ENCODE peak calls at places on chromosome 3, in five cellular contexts. G is SK-N-SH, C is K562, O is H1, R is GM12878. A is an unnamed sample.

GRCh38 chr3:37935756-37936666 is 54.6 kb upstream of the VILL start:
- DNase-seq in G (no peak), R (no peak), O (peak; percentile 23), C (no peak), A (no peak)

GRCh38 chr3:182349051-182349450 is 444.3 kb upstream of the ATP11B start:
- DNase-seq in G (no peak), O (no peak), C (no peak), R (no peak), A (no peak)

GRCh38 chr3:160641675-160642330 is 35.2 kb upstream of the ARL14 start:
- DNase-seq in G (no peak), O (no peak), C (no peak), R (no peak), A (no peak)

GRCh38 chr3:72278349-72279067 is 493.6 kb upstream of the PROK2 start:
- DNase-seq in O (no peak), G (no peak), C (no peak), R (no peak), A (no peak)

GRCh38 chr3:107441617-107442016 is 64.4 kb downstream of the CCDC54 start:
- DNase-seq in R (no peak), O (no peak), G (no peak), C (peak; percentile 22), A (no peak)

GRCh38 chr3:143089965-143090364 is 29.6 kb upstream of the CHST2 start:
- DNase-seq in O (no peak), C (no peak), R (no peak), G (no peak), A (no peak)

GRCh38 chr3:113051827-113052226 is 61.0 kb downstream of the GTPBP8 start:
- DNase-seq in G (no peak), R (no peak), O (no peak), C (no peak), A (no peak)

GRCh38 chr3:194218646-194219453 is 82.9 kb downstream of the HES1 start:
- DNase-seq in G (no peak), R (no peak), O (no peak), C (no peak), A (no peak)

GRCh38 chr3:52483577-52484495 is 11.3 kb upstream of the STAB1 start:
- DNase-seq in C (no peak), O (no peak), G (no peak), R (no peak), A (no peak)

GRCh38 chr3:23710555-23710954 is 95.2 kb upstream of the UBE2E1 start:
- DNase-seq in R (no peak), O (no peak), C (no peak), G (no peak), A (no peak)

GRCh38 chr3:42127226-42127625 is 36.1 kb downstream of the TRAK1 start:
- DNase-seq in O (no peak), R (no peak), G (no peak), C (no peak), A (no peak)

GRCh38 chr3:42123012-42123581 is 31.9 kb downstream of the TRAK1 start:
- DNase-seq in O (no peak), R (peak; percentile 69), C (no peak), G (no peak), A (no peak)

GRCh38 chr3:42122261-42123011 is 31.3 kb downstream of the TRAK1 start:
- DNase-seq in G (no peak), O (no peak), R (peak; percentile 58), C (no peak), A (no peak)

GRCh38 chr3:42120866-42121265 is 29.7 kb downstream of the TRAK1 start:
- DNase-seq in O (no peak), R (no peak), G (no peak), C (no peak), A (no peak)

DNA sequence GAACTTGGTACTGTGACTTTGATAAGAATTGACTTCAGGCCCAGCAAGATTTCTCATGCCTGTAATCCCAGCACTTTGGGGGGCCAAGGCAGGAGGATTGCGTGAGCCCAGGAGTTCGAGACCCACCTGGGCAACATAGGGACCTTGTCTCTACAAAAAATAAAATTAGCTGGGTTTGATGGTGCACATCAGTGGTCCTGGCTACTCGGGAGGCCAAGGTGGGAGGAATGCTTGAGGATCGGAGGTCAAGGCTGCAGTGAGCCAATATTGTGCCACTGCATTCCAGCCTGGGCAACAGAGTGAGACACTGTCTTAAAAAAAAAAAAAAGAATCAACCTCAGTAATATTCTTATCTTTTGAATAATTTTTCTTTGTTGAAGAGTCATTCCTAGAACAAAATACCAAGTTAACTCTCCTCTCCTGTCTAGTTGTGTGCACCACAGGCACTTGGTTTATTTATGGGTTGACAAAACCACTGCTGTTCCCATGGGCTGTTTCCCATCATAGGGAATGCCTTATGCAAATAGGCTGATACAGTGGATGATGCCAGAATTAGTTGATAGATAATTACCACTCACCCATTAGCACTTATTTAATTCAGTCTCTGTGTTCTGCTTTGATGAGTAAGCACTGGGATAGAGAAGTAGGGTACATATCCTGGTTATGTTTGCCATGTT is 32.8 kb downstream of the TRAK1 start:
- DNase-seq in R (no peak), C (no peak), G (no peak), O (no peak), A (no peak)
- H3K27ac ChIP-seq in R (peak overlapping the region; percentile 91), C (no peak overlapping the region), G (no peak overlapping the region), O (no peak overlapping the region), A (no peak overlapping the region)

GRCh38 chr3:75325716-75326115 is 338.4 kb upstream of the FRG2C start:
- DNase-seq in O (no peak), R (no peak), G (no peak), C (no peak), A (no peak)

GRCh38 chr3:75327453-75327852 is 336.7 kb upstream of the FRG2C start:
- DNase-seq in O (no peak), C (no peak), R (no peak), G (no peak), A (no peak)

GRCh38 chr3:75332784-75333183 is 331.3 kb upstream of the FRG2C start:
- DNase-seq in O (no peak), R (no peak), G (no peak), C (no peak), A (no peak)

GRCh38 chr3:75334299-75334698 is 329.8 kb upstream of the FRG2C start:
- DNase-seq in R (no peak), C (no peak), O (no peak), G (no peak), A (no peak)

GRCh38 chr3:75329713-75330112 is 334.4 kb upstream of the FRG2C start:
- DNase-seq in C (no peak), G (peak; percentile 77), R (no peak), O (no peak), A (no peak)
- TF ChIP-seq SIN3A in C (no peak), G (no peak), R (no peak), O (no peak), A (no peak)

DNA sequence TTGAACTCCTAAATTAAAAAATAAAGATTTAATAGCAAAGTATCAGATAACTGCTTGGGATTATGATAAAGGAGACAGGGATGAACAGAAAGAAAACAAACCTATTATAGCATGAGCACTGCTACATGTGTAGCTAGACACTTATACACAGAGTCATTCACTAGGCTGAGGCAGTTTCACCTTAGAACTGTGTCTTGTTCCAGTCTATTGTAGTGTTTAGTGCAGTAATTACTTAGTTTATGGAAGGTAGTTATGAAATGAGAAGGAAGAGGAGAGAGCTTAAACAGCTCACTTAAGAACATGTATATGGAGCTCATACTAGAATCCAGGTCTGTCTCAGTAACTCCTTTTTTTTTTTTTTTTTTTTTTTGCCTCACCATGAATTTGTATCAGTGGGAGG is 441.4 kb downstream of the PDCD6IP start:
- DNase-seq in G (no peak), R (no peak), C (no peak), O (no peak), A (no peak)
- H3K27ac ChIP-seq in G (no peak overlapping the region), R (no peak overlapping the region), C (no peak overlapping the region), O (no peak overlapping the region), A (no peak overlapping the region)

DNA sequence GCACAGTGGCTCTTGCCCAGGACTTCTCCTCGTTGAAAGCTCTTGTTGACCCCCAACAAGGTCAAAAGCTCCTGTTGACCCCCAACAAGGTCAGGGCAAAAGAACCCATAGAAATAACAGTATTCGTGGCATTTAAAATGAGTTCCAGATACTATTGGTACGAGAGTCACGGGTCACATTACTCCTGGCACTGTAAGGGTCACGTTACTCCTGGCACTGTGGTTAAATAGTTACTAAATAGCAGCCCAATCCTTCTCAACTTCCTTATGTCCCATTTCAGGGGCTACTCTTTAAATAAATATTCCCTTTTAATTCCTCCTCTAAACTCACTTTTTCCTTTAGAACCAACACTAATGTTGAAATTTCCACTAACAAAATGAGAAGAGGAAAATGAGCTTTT is 18.2 kb upstream of the ADCY5 start:
- DNase-seq in R (no peak), G (no peak), O (no peak), C (no peak), A (no peak)
- TF ChIP-seq SIN3A in R (no peak), G (no peak), O (no peak), C (no peak), A (no peak)

GRCh38 chr3:197540961-197541377 is 14.8 kb downstream of the BDH1 start:
- DNase-seq in G (no peak), O (no peak), C (no peak), R (no peak), A (no peak)

GRCh38 chr3:197542741-197543454 is 12.9 kb downstream of the BDH1 start:
- DNase-seq in R (no peak), C (no peak), O (no peak), G (no peak), A (no peak)

GRCh38 chr3:197534348-197534725 is 21.4 kb downstream of the BDH1 start:
- DNase-seq in R (no peak), O (no peak), C (no peak), G (no peak), A (no peak)

GRCh38 chr3:197541756-197542539 is 13.8 kb downstream of the BDH1 start:
- DNase-seq in C (peak; percentile 92), O (no peak), R (no peak), G (peak; percentile 92), A (no peak)

GRCh38 chr3:197539651-197540051 is 16.1 kb downstream of the BDH1 start:
- DNase-seq in C (no peak), O (no peak), G (no peak), R (no peak), A (no peak)
- H3K27ac ChIP-seq in C (no peak overlapping the region), O (no peak overlapping the region), G (no peak overlapping the region), R (no peak overlapping the region), A (no peak overlapping the region)

DNA sequence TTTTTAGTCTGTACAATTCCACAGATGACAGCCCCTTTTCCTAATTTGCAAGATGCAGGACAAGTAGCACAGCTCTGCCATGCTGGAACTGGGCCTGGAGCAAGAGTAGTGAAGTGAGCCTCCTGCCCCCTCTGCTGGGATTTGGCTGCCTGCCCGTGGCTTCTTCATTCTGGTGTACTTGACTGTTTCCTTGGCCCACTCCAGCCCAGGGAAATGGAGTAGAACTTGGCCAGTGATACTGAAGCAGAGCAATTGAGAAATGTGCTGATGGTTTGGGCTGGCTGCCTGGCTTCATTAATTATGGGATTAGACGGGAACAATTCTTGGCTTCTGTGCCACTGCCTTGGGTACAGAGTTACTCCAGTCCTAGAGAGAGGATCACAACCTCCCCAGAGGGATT is 2.8 kb downstream of the GPD1L start:
- DNase-seq in R (no peak), O (no peak), C (no peak), G (peak; percentile 46), A (no peak)
- TF ChIP-seq SIN3A in R (no peak), O (no peak), C (no peak), G (no peak), A (no peak)

GRCh38 chr3:100941046-100941445 is 52.2 kb downstream of the ABI3BP start:
- DNase-seq in R (no peak), O (no peak), G (no peak), C (no peak), A (no peak)
- H3K27ac ChIP-seq in R (no peak overlapping the region), O (no peak overlapping the region), G (no peak overlapping the region), C (no peak overlapping the region), A (no peak overlapping the region)